ENCODE peak calls at places on chromosomes 7 and 10, in ten cellular contexts. A is thoracic aorta, P is MM.1S, Z is fibroblast of lung, Q is mesothelial cell of epicardium, L is mammary epithelial cell, V is endothelial cell, F is neural progenitor cell, T is ascending aorta, G is HFFc6. K is an unnamed sample.

GRCh38 chr10:87734987-87735827 is 75.5 kb downstream of the PAPSS2 start:
- DNase-seq in A (no peak), P (peak), Z (peak), Q (no peak), L (peak), V (peak), F (peak), T (no peak), G (peak), K (peak)

GRCh38 chr7:48168159-48168558 is 3.1 kb upstream of the ABCA13 start:
- DNase-seq in A (no peak), P (peak), Z (peak), Q (no peak), L (peak), V (no peak), F (no peak), T (no peak), G (peak), K (no peak)

GRCh38 chr10:119207367-119207668 is at the start of gene GRK5:
- DNase-seq in A (peak), P (peak), Z (peak), Q (peak), L (peak), V (peak), F (peak), T (peak), G (peak), K (peak)

GRCh38 chr10:79146611-79147130 is 77.9 kb downstream of the ZMIZ1 start:
- DNase-seq in A (peak), P (no peak), Z (peak), Q (no peak), L (no peak), V (no peak), F (no peak), T (peak), G (no peak), K (no peak)

GRCh38 chr7:122770943-122771342 is 68.2 kb upstream of the RNF148 start:
- DNase-seq in A (no peak), P (no peak), Z (no peak), Q (no peak), L (no peak), V (no peak), F (no peak), T (no peak), G (no peak), K (no peak)

GRCh38 chr7:46285856-46286255 is 364.8 kb upstream of the IGFBP3 start:
- DNase-seq in A (no peak), P (no peak), Z (no peak), Q (no peak), L (peak), V (no peak), F (no peak), T (no peak), G (no peak), K (no peak)

GRCh38 chr7:75937958-75938786 is 23.2 kb downstream of the POR start:
- DNase-seq in A (peak), P (no peak), Z (peak), Q (no peak), L (no peak), V (no peak), F (peak), T (peak), G (peak), K (no peak)

GRCh38 chr10:104897679-104898078 is 256.6 kb downstream of the SORCS3 start:
- DNase-seq in A (no peak), P (no peak), Z (no peak), Q (no peak), L (no peak), V (no peak), F (peak), T (no peak), G (no peak), K (no peak)

GRCh38 chr10:88249450-88249849 is 333.7 kb downstream of the RNLS start:
- DNase-seq in A (no peak), P (no peak), Z (no peak), Q (no peak), L (peak), V (no peak), F (no peak), T (no peak), G (no peak), K (no peak)

GRCh38 chr7:150404172-150404784 is 25.1 kb downstream of the ZNF775 start:
- DNase-seq in A (no peak), P (no peak), Z (no peak), Q (no peak), L (no peak), V (no peak), F (no peak), T (peak), G (no peak), K (peak)

GRCh38 chr7:150406311-150406564 is 27.1 kb downstream of the ZNF775 start:
- DNase-seq in A (no peak), P (peak), Z (no peak), Q (no peak), L (no peak), V (no peak), F (no peak), T (no peak), G (no peak), K (no peak)

GRCh38 chr7:150406565-150407421 is 27.7 kb downstream of the ZNF775 start:
- DNase-seq in A (no peak), P (peak), Z (no peak), Q (no peak), L (no peak), V (no peak), F (no peak), T (no peak), G (no peak), K (peak)

GRCh38 chr7:150404785-150405583 is 25.9 kb downstream of the ZNF775 start:
- DNase-seq in A (peak), P (peak), Z (peak), Q (peak), L (peak), V (peak), F (peak), T (peak), G (peak), K (peak)

DNA sequence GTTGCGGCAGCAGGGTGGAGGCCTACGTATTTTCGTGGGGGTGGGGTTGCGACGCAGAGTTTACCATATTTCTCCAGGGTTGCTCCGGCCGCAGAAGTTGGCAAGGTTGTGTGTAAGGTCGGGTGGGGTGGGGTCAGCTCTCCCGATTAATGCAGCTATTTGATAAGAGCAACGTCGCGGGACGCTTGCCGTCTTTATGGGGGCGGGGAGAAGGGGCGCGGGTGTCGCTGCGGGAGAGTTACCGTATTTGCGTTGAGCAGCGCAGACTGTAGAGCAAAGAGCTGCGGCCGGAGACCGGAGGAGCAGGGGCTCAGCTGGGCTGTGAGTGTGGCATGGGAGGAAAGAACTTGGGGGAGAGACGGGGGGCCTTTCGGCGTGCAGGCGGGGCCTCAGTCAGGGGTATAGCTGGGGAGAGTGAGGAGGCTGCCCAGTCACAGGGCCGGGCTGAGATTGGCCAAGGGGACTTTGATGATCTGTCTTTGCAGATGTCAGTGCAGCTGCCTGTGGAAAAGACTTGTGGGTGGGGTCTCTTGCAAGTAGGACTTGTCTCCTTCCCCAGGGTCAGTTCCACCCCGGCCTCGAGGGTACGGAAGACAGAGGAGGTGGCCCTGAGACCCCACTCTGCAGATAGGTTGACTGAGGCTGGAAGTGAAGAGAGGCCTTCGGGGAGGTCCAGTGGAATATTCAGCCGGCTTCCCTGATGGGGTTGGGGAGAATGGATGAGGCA is 26.6 kb downstream of the ZNF775 start:
- DNase-seq in A (no peak), P (peak), Z (no peak), Q (no peak), L (no peak), V (peak), F (peak), T (peak), G (no peak), K (peak)
- TF ChIP-seq CTCF in A (no peak), P (no peak), Z (no peak), Q (no peak), L (no peak), V (no peak), F (no peak), T (no peak), G (peak), K (no peak)

GRCh38 chr7:33745934-33746333 is 159.4 kb upstream of the BMPER start:
- DNase-seq in A (no peak), P (no peak), Z (peak), Q (no peak), L (no peak), V (no peak), F (no peak), T (no peak), G (no peak), K (no peak)

GRCh38 chr7:33743594-33743993 is 161.7 kb upstream of the BMPER start:
- DNase-seq in A (no peak), P (no peak), Z (peak), Q (no peak), L (peak), V (no peak), F (no peak), T (no peak), G (no peak), K (no peak)

GRCh38 chr7:33742521-33742920 is 162.8 kb upstream of the BMPER start:
- DNase-seq in A (no peak), P (no peak), Z (no peak), Q (no peak), L (no peak), V (no peak), F (no peak), T (no peak), G (no peak), K (no peak)

GRCh38 chr7:33742999-33743587 is 162.2 kb upstream of the BMPER start:
- DNase-seq in A (no peak), P (no peak), Z (no peak), Q (no peak), L (no peak), V (no peak), F (no peak), T (no peak), G (no peak), K (no peak)

DNA sequence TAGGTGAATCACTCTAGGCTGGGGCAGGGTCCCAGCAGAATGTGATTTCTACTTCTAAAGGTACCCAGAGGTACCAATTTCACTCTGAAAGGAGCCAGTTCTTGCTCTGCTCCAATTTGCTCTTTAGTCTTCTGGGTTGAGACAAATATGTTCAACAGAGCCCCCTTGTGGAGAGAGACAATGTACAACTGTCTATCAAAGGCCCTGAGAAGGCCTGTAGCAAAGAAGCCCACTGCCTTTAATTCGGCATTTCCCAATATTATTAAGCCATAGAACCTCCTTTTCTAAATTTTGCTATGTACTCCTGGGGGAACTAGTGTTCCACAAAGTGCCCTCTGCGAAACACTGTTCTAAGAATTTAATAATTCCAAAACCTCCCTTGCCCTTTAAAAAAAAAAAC is 161.0 kb upstream of the BMPER start:
- DNase-seq in A (no peak), P (peak), Z (peak), Q (no peak), L (peak), V (peak), F (peak), T (no peak), G (no peak), K (peak)
- TF ChIP-seq CTCF in A (no peak), P (peak), Z (peak), Q (no peak), L (peak), V (peak), F (peak), T (peak), G (peak), K (peak)

DNA sequence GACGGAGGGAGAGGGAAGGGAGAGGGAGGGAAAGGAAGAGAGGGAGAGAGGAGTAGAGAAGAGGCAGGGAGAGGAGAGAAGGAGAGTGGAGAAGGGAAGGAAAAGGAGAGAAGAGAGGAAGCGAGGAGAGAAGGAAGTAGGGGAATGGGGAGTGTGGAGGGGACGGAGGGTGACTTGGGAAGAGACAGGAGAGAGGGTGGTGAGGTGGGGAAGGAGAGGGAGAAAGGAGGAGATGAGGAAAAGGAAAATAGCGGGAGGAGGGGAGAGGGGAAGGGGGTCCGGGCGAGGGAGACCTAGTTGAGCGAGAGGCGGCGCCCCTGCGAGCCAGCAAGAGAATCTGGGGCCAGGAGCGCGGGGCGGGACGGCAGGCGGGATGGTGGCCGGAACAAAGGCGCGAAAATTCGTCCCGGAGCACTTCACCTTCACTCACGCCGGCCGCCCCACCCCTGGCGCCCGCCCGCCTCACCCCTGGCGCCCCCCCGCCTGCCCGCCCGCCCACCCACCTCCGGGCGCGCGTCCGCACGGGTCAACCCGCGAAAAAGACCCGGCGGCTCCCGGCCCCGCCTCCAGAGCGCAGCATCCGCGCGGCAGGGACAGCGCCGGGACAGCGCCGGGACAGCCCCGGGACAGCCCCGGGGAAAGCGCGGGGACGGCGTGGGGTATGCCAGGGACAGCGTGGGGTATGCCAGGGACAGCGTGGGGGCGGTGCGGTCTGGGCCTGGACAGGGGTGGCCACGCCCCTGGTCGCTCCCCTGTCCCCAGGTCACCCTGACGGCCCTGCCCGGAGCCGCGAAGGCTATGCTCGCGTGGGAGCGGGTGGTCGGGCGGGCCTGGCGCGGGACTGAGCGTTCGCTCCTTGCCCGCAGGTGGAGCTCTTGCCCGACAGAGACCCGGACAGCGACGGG is 4.2 kb downstream of the VSTM2A start:
- DNase-seq in A (no peak), P (peak), Z (no peak), Q (no peak), L (no peak), V (peak), F (peak), T (no peak), G (no peak), K (peak)
- TF ChIP-seq CTCF in A (no peak), P (peak), Z (no peak), Q (no peak), L (peak), V (peak), F (peak), T (no peak), G (no peak), K (no peak)

DNA sequence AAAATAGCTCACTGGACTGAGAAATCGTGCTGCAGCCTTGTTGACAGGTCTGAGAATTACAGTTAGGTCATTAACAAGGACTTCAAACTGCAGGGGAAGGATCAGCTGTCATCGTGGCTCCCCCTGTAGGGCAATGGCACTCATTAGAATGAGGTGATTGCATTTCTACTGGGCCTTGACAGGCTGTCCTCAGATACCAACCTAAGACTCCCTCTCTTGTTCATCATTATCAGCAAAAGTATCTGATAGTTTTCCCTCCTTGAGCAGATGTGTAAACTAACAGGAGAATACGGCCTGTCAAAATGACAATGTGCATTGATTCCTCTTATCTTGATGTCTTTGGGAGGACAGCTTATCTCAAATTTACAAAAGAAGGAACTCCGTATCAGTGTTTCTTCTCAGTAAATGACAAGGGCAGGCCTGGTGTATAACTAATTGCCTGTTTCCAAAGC is 648.5 kb upstream of the LRRN3 start:
- DNase-seq in A (no peak), P (peak), Z (peak), Q (no peak), L (peak), V (peak), F (peak), T (no peak), G (peak), K (peak)
- TF ChIP-seq CTCF in A (no peak), P (peak), Z (no peak), Q (no peak), L (peak), V (peak), F (peak), T (no peak), G (peak), K (peak)

GRCh38 chr10:128245026-128245425 is 118.8 kb upstream of the MKI67 start:
- DNase-seq in A (no peak), P (no peak), Z (no peak), Q (no peak), L (no peak), V (no peak), F (no peak), T (no peak), G (no peak), K (no peak)

GRCh38 chr10:128237710-128238109 is 111.5 kb upstream of the MKI67 start:
- DNase-seq in A (no peak), P (no peak), Z (no peak), Q (no peak), L (no peak), V (no peak), F (no peak), T (no peak), G (no peak), K (no peak)

GRCh38 chr10:128247576-128247975 is 121.4 kb upstream of the MKI67 start:
- DNase-seq in A (no peak), P (no peak), Z (no peak), Q (no peak), L (no peak), V (no peak), F (no peak), T (no peak), G (no peak), K (no peak)

DNA sequence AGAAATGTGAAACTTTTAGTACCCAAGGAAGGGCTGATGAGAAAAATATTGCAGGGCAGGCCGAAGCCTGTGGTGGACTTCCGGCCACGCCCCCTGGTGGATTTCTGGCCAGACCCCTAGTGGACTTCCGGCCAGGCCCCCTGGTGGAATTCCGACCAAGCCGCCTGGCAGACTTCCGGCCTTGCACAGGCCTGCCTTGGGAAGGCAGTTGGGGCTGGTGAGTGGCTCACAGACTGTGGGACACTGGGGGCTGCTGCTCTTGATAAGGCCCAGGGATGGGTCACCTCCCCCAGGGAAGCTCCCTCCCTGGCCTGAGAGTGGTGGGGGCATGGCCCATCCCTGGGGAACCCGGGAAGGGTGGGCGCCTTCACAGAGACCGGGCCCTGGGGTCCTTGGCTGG is 116.4 kb upstream of the MKI67 start:
- DNase-seq in A (no peak), P (no peak), Z (no peak), Q (no peak), L (no peak), V (peak), F (no peak), T (no peak), G (no peak), K (no peak)
- TF ChIP-seq CTCF in A (no peak), P (no peak), Z (no peak), Q (no peak), L (no peak), V (peak), F (peak), T (no peak), G (no peak), K (no peak)

K was measured in GM13977.